ENCODE peak calls at places on chromosomes 4 and X, in six cellular contexts. K, D, O, N, U and C are unnamed samples.

GRCh38 chr4:8182858-8183725 is 16.0 kb upstream of the SH3TC1 start:
- DNase-seq in K (no peak), D (peak), O (no peak), N (peak), U (peak), C (no peak)

GRCh38 chr4:79588679-79589078 is 180.7 kb upstream of the GK2 start:
- DNase-seq in K (no peak), D (no peak), O (no peak), N (peak), U (peak), C (no peak)

GRCh38 chrX:39946822-39947221 is 150.9 kb downstream of the BCOR start:
- DNase-seq in K (no peak), D (peak), O (no peak), N (peak), U (no peak), C (no peak)

GRCh38 chr4:59553063-59553738 is 1646.9 kb upstream of the ADGRL3 start:
- DNase-seq in K (no peak), D (peak), O (no peak), N (no peak), U (peak), C (no peak)

GRCh38 chr4:40749717-40750460 is at the start of gene NSUN7:
- DNase-seq in K (peak), D (peak), O (peak), N (no peak), U (peak), C (peak)

GRCh38 chrX:53280703-53281320 is 572 bp downstream of the IQSEC2 start:
- DNase-seq in K (no peak), D (peak), O (no peak), N (peak), U (peak), C (no peak)

GRCh38 chr4:31390849-31391248 is 670.7 kb downstream of the PCDH7 start:
- DNase-seq in K (no peak), D (no peak), O (no peak), N (no peak), U (no peak), C (no peak)

GRCh38 chr4:123940604-123941003 is 544.0 kb downstream of the SPRY1 start:
- DNase-seq in K (no peak), D (no peak), O (no peak), N (no peak), U (no peak), C (no peak)

GRCh38 chr4:107379054-107379869 is 340.8 kb downstream of the PAPSS1 start:
- DNase-seq in K (no peak), D (peak), O (no peak), N (peak), U (no peak), C (no peak)

GRCh38 chr4:89757154-89757723 is 79.7 kb downstream of the SNCA start:
- DNase-seq in K (no peak), D (no peak), O (no peak), N (no peak), U (no peak), C (no peak)

GRCh38 chrX:20061869-20062254 is 54.8 kb downstream of the MAP7D2 start:
- DNase-seq in K (no peak), D (peak), O (no peak), N (peak), U (no peak), C (no peak)

GRCh38 chrX:15359701-15360100 is 24.4 kb upstream of the PIGA start:
- DNase-seq in K (no peak), D (no peak), O (no peak), N (peak), U (no peak), C (no peak)

GRCh38 chr4:10045481-10045880 is 24.2 kb upstream of the SLC2A9 start:
- DNase-seq in K (no peak), D (peak), O (no peak), N (peak), U (no peak), C (no peak)

GRCh38 chr4:183098080-183098722 is 856 bp upstream of the WWC2 start:
- DNase-seq in K (no peak), D (peak), O (no peak), N (peak), U (peak), C (peak)

GRCh38 chrX:55107911-55108310 is 19.1 kb downstream of the PAGE2 start:
- DNase-seq in K (no peak), D (no peak), O (no peak), N (no peak), U (no peak), C (no peak)

GRCh38 chrX:2928127-2928582 is 984 bp downstream of the ARSD start:
- DNase-seq in K (peak), D (no peak), O (peak), N (peak), U (peak), C (no peak)

GRCh38 chrX:153724252-153725038 is at the start of the genes ABCD1 and BCAP31:
- DNase-seq in K (peak), D (peak), O (peak), N (peak), U (peak), C (peak)

GRCh38 chrX:40158036-40158706 is 60.4 kb upstream of the BCOR start:
- DNase-seq in K (peak), D (peak), O (peak), N (peak), U (no peak), C (no peak)

GRCh38 chrX:130805906-130806305 is 97.1 kb downstream of the ENOX2 start:
- DNase-seq in K (no peak), D (no peak), O (no peak), N (no peak), U (no peak), C (no peak)

GRCh38 chr4:147984065-147984777 is 252.3 kb downstream of the ARHGAP10 start:
- DNase-seq in K (peak), D (peak), O (peak), N (peak), U (no peak), C (peak)

GRCh38 chrX:133921764-133922389 is 63.5 kb downstream of the GPC3 start:
- DNase-seq in K (peak), D (peak), O (peak), N (peak), U (peak), C (peak)

GRCh38 chrX:97405031-97405685 is 521.5 kb downstream of the RPA4 start:
- DNase-seq in K (no peak), D (no peak), O (no peak), N (peak), U (no peak), C (no peak)

GRCh38 chrX:115367455-115367854 is 77.9 kb downstream of the LUZP4 start:
- DNase-seq in K (no peak), D (peak), O (no peak), N (peak), U (no peak), C (no peak)

GRCh38 chrX:130416785-130417184 is 15.0 kb downstream of the RBMX2 start:
- DNase-seq in K (no peak), D (no peak), O (no peak), N (no peak), U (no peak), C (no peak)

GRCh38 chr4:117010695-117011094 is 74.7 kb downstream of the TRAM1L1 start:
- DNase-seq in K (no peak), D (peak), O (no peak), N (no peak), U (no peak), C (no peak)

GRCh38 chrX:150569155-150569477 is 695 bp downstream of the MTM1 start:
- DNase-seq in K (no peak), D (no peak), O (no peak), N (peak), U (peak), C (no peak)

GRCh38 chr4:114036864-114037263 is 57.4 kb upstream of the ARSJ start:
- DNase-seq in K (no peak), D (no peak), O (no peak), N (no peak), U (no peak), C (no peak)

GRCh38 chrX:8374041-8374825 is 90.4 kb upstream of the VCX3B start:
- DNase-seq in K (no peak), D (no peak), O (no peak), N (no peak), U (peak), C (no peak)

GRCh38 chr4:23038626-23039245 is 346.0 kb downstream of the GBA3 start:
- DNase-seq in K (no peak), D (no peak), O (no peak), N (no peak), U (peak), C (no peak)

GRCh38 chrX:71859637-71860036 is 51.0 kb upstream of the NHSL2 start:
- DNase-seq in K (no peak), D (peak), O (no peak), N (peak), U (peak), C (peak)

GRCh38 chrX:134520860-134521390 is 61.0 kb downstream of the HPRT1 start:
- DNase-seq in K (peak), D (peak), O (no peak), N (peak), U (peak), C (peak)

GRCh38 chr4:13261486-13262257 is 222.5 kb downstream of the RAB28 start:
- DNase-seq in K (no peak), D (no peak), O (no peak), N (no peak), U (no peak), C (peak)
- H3K9ac ChIP-seq in K (no peak), D (no peak), O (no peak), N (no peak), U (no peak), C (no peak)

DNA sequence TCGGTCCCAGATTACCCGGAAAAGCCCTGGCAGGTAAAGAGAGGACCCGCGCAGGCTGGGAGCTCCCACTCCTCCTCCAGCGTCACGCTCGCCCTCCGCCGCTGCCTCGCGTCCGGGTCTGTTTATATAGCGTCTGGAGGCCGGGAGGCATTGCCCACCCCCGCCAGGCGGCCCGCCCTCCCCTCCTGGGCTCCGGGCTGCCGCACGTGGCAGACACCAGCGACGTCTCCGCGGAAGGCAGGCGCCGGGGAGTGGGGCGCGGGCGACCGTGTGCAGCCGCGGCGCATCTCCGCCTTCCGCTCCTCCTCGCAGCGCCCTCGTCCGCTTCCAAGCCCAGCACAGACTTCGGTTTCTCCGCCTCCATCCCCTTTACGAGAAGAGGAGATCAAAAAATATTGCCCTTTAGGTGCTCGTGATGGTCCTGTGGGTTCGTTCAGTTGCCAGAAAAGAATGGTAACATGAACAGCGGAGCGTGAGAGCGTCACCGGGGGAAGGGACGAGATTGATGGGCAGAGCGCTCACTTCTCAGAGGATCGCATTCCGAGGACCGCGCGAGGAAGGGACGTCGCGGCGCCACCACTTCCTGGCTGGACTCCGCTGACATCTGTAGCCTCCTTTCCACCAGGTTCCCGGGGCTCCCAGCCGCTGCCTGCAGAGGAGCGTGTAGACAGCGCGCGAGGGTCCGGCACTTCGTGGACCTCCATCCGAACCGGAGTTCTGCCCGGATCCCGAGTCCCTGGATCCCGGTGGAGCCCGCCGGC is at the start of gene GALNTL6:
- DNase-seq in K (peak), D (peak), O (peak), N (no peak), U (no peak), C (peak)
- H3K18ac ChIP-seq in K (no peak), D (peak), O (peak), N (no peak), U (no peak), C (peak)

DNA sequence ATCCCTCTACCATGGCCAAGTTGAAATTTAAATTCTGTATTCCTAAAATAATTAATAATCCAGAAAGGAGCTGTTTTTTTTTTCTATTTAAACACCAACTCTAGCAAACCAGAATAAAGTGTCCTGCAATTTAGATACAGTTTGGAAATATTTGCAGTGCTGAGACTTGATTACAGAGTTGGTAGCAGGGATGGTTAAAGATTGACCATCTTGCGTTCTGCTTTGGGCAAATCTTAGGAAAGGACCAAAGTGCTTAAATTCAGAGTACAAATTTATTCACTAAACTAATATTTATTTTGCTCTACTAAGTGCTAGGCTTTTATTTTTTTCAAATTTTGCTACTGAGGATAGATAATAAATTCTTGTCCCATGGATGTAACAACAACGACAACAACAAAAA is 180.2 kb upstream of the AADAT start:
- DNase-seq in K (no peak), D (no peak), O (no peak), N (no peak), U (no peak), C (no peak)
- H4K91ac ChIP-seq in K (no peak), D (no peak), O (no peak), N (no peak), U (no peak), C (no peak)

DNA sequence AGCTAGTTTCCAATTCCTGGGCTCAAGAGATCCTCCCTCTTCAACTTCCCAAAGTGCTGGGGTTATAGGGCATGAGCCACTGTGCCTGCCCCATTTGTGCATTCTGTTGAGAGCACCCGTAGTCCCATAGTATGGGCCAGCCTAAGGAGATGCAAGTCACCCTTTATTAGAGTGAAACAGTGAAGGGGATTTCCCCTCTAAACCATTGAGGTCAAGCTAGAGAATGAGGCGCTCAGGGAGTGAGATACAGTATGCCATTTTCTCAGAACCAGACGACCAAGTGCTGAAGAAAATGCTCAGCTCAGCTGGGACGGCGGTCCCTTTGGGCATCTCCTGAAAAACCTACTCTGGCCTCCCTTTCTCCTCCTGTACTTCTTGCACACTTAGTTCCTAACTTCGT is 18.7 kb downstream of the RNF4 start:
- DNase-seq in K (no peak), D (peak), O (no peak), N (no peak), U (no peak), C (no peak)
- H3K9ac ChIP-seq in K (no peak), D (no peak), O (no peak), N (no peak), U (no peak), C (no peak)